ENCODE peak calls at places on chromosomes 3 and 15, in ten cellular contexts. J, C, S, H, A, V, X, Y, B and G are unnamed samples.
A peak's percentile ranks its signal among the peaks of the same experiment; 100 is the strongest.

GRCh38 chr15:77915261-77915960 is 162.1 kb downstream of the TBC1D2B start:
- DNase-seq in J (no peak), C (no peak), S (no peak), H (no peak), A (peak; percentile 24), V (peak; percentile 43), X (no peak), Y (peak; percentile 41), B (no peak), G (no peak)

GRCh38 chr3:152445227-152445626 is 176.5 kb downstream of the MBNL1 start:
- DNase-seq in J (no peak), C (no peak), S (no peak), H (no peak), A (no peak), V (no peak), X (no peak), Y (no peak), B (no peak), G (no peak)

GRCh38 chr3:179192542-179192941 is 44.4 kb downstream of the PIK3CA start:
- DNase-seq in J (no peak), C (no peak), S (no peak), H (no peak), A (no peak), V (no peak), X (no peak), Y (no peak), B (no peak), G (no peak)

GRCh38 chr3:38649500-38650247 is at the start of gene SCN5A:
- DNase-seq in J (peak; percentile 16), C (peak; percentile 68), S (no peak), H (no peak), A (peak; percentile 51), V (peak; percentile 70), X (peak; percentile 38), Y (peak; percentile 66), B (peak; percentile 59), G (peak; percentile 28)

GRCh38 chr3:12984023-12984823 is 89.0 kb downstream of the IQSEC1 start:
- DNase-seq in J (peak; percentile 73), C (peak; percentile 82), S (no peak), H (peak; percentile 39), A (peak; percentile 85), V (no peak), X (peak; percentile 82), Y (peak; percentile 84), B (peak; percentile 78), G (peak; percentile 52)

GRCh38 chr15:78431955-78432354 is 6.1 kb upstream of the IREB2 start:
- DNase-seq in J (no peak), C (no peak), S (no peak), H (no peak), A (no peak), V (no peak), X (no peak), Y (no peak), B (no peak), G (no peak)

GRCh38 chr3:152333928-152334327 is 65.2 kb downstream of the MBNL1 start:
- DNase-seq in J (no peak), C (no peak), S (no peak), H (no peak), A (no peak), V (no peak), X (no peak), Y (no peak), B (no peak), G (no peak)

GRCh38 chr3:178186666-178187065 is 349.6 kb upstream of the KCNMB2 start:
- DNase-seq in J (no peak), C (no peak), S (no peak), H (no peak), A (no peak), V (no peak), X (no peak), Y (no peak), B (no peak), G (no peak)

GRCh38 chr15:78676424-78677110 is 35.6 kb upstream of the CHRNB4 start:
- DNase-seq in J (no peak), C (no peak), S (no peak), H (no peak), A (no peak), V (no peak), X (no peak), Y (no peak), B (no peak), G (no peak)

GRCh38 chr3:13655074-13655913 is 106.4 kb downstream of the FBLN2 start:
- DNase-seq in J (peak; percentile 32), C (peak; percentile 77), S (no peak), H (no peak), A (no peak), V (peak; percentile 77), X (peak; percentile 64), Y (no peak), B (no peak), G (peak; percentile 48)

GRCh38 chr3:78895528-78895927 is 872.3 kb downstream of the ROBO1 start:
- DNase-seq in J (peak; percentile 62), C (peak; percentile 54), S (no peak), H (no peak), A (no peak), V (no peak), X (peak; percentile 68), Y (no peak), B (no peak), G (no peak)

GRCh38 chr3:45642731-45643152 is 46.5 kb upstream of the SACM1L start:
- DNase-seq in J (peak; percentile 56), C (no peak), S (no peak), H (peak; percentile 43), A (no peak), V (peak; percentile 91), X (peak; percentile 54), Y (no peak), B (peak; percentile 52), G (no peak)

GRCh38 chr15:82036461-82036860 is 9.4 kb downstream of the MEX3B start:
- DNase-seq in J (no peak), C (no peak), S (no peak), H (no peak), A (no peak), V (no peak), X (no peak), Y (no peak), B (no peak), G (no peak)

GRCh38 chr3:46386206-46386605 is 15.5 kb downstream of the CCR5 start:
- DNase-seq in J (no peak), C (peak; percentile 13), S (no peak), H (peak; percentile 99), A (peak; percentile 58), V (no peak), X (no peak), Y (no peak), B (no peak), G (no peak)

GRCh38 chr3:56819016-56819809 is 17.5 kb upstream of the ARHGEF3 start:
- DNase-seq in J (no peak), C (no peak), S (no peak), H (peak; percentile 26), A (no peak), V (no peak), X (no peak), Y (no peak), B (no peak), G (no peak)

GRCh38 chr3:121969631-121970030 is 52.4 kb downstream of the ILDR1 start:
- DNase-seq in J (no peak), C (no peak), S (no peak), H (peak; percentile 35), A (no peak), V (no peak), X (peak; percentile 3), Y (no peak), B (no peak), G (no peak)

DNA sequence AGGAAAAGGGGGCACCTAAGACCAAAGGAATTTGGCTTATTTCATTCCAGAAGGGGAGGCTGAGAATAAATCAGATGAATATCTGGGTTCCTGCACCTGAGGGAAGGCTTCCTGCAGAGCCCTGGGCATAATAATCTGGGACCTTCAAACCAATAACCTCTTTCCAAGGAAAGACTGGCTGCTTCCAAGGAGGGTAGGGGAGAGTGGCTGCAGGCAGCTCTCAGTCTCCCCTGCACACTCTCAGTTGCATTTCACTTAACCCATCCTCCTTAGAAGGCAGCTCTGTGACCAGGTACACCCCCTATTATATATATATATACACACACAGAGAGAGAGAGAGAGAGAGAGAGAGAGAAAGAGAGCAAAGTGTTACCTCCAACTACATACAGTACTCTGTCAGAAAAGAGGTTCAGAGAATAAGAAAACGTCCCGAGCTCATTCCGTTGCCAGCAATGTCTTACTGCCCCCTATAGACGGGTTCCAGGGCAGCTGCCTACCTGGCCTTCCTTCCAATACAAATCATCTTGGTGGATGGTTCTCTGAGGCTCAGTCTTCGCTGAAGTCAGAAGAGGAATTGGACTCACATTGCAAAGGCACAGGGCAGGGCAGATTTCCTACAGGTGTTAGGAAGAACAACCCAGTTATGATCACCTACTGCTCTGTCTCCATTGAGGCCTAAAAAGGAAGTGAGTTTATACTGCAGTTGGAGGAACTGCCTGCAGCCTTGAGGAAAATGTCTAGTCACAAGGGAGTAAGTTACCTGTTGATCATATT is 26.1 kb downstream of the CAPN3 start:
- DNase-seq in J (peak; percentile 55), C (peak; percentile 57), S (no peak), H (peak; percentile 21), A (peak; percentile 71), V (peak; percentile 13), X (peak; percentile 76), Y (no peak), B (no peak), G (no peak)
- H3K4me3 ChIP-seq in J (no peak overlapping the region), C (no peak overlapping the region), S (no peak overlapping the region), H (no peak overlapping the region), A (no peak overlapping the region), V (no peak overlapping the region), X (no peak overlapping the region), Y (no peak overlapping the region), B (peak overlapping the region; percentile 17), G (no peak overlapping the region)

GRCh38 chr3:23203651-23204111 is 554 bp downstream of the UBE2E2 start:
- DNase-seq in J (peak; percentile 36), C (peak; percentile 52), S (peak; percentile 60), H (peak; percentile 41), A (no peak), V (peak; percentile 70), X (peak; percentile 41), Y (peak; percentile 68), B (peak; percentile 63), G (peak; percentile 8)
- H3K27me3 ChIP-seq in J (peaks cover 4% of the 10 kb centered on the region), C (no peaks in the 10 kb centered on the region), S (no peaks in the 10 kb centered on the region), H (no peaks in the 10 kb centered on the region), A (no peaks in the 10 kb centered on the region), V (no peaks in the 10 kb centered on the region), X (no peaks in the 10 kb centered on the region), Y (no peaks in the 10 kb centered on the region), B (no peaks in the 10 kb centered on the region), G (no peaks in the 10 kb centered on the region)

DNA sequence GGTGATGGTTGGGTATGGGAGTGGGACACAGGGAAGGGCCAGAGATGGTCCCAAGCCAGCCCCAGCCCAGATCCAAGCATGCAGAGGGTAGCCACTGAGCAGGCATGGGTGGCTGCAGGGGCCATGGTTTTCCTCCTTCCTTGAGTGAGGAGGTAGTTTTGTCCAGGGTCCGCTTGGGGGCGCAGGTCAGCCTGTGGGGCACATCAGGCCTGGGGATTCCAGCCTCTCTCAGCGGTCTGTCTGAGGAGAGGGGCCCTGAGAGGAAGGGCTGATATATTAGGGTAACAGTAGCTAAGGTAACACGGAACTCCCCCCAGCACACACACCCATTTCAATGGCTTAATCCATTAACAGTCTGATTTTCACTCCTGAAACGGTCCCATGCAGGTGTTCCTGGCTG is 22.7 kb upstream of the LCTL start:
- DNase-seq in J (no peak), C (no peak), S (no peak), H (no peak), A (no peak), V (no peak), X (no peak), Y (no peak), B (no peak), G (no peak)
- H3K4me3 ChIP-seq in J (no peak overlapping the region), C (no peak overlapping the region), S (no peak overlapping the region), H (no peak overlapping the region), A (no peak overlapping the region), V (no peak overlapping the region), X (no peak overlapping the region), Y (no peak overlapping the region), B (no peak overlapping the region), G (no peak overlapping the region)

GRCh38 chr3:15300318-15301078 is 31.9 kb downstream of the SH3BP5 start:
- DNase-seq in J (peak; percentile 49), C (peak; percentile 46), S (peak; percentile 80), H (peak; percentile 94), A (peak; percentile 55), V (no peak), X (peak; percentile 60), Y (peak; percentile 84), B (no peak), G (peak; percentile 85)
- H3K27me3 ChIP-seq in J (no peaks in the 10 kb centered on the region), C (no peaks in the 10 kb centered on the region), S (no peaks in the 10 kb centered on the region), H (no peaks in the 10 kb centered on the region), A (no peaks in the 10 kb centered on the region), V (no peaks in the 10 kb centered on the region), X (no peaks in the 10 kb centered on the region), Y (no peaks in the 10 kb centered on the region), B (no peaks in the 10 kb centered on the region), G (no peaks in the 10 kb centered on the region)